ENCODE peak calls at places on chromosomes 13 and 19, in six cellular contexts. One of them, this sample, is unnamed.

GRCh38 chr13:97975851-97976550 is 22.5 kb downstream of the IPO5 start:
- DNase-seq in mammary epithelial cell: peak; percentile 83
- DNase-seq in CD4-positive, alpha-beta memory T cell: no peak
- DNase-seq in heart right ventricle: peak; percentile 88
- DNase-seq in CD8-positive, alpha-beta T cell: peak; percentile 88
- DNase-seq in heart left ventricle: peak; percentile 96
- DNase-seq in this sample: peak; percentile 89

GRCh38 chr13:33191425-33192221 is 93.9 kb downstream of the STARD13 start:
- DNase-seq in heart right ventricle: no peak
- DNase-seq in heart left ventricle: no peak
- DNase-seq in CD8-positive, alpha-beta T cell: no peak
- DNase-seq in mammary epithelial cell: no peak
- DNase-seq in CD4-positive, alpha-beta memory T cell: no peak
- DNase-seq in this sample: no peak

GRCh38 chr19:37594982-37595382 is 306 bp downstream of the ZNF540 start:
- DNase-seq in heart left ventricle: peak; percentile 76
- DNase-seq in CD8-positive, alpha-beta T cell: peak; percentile 48
- DNase-seq in heart right ventricle: peak; percentile 73
- DNase-seq in mammary epithelial cell: no peak
- DNase-seq in CD4-positive, alpha-beta memory T cell: no peak
- DNase-seq in this sample: peak; percentile 63

GRCh38 chr19:29660835-29661234 is 4.4 kb upstream of the PLEKHF1 start:
- DNase-seq in mammary epithelial cell: no peak
- DNase-seq in heart left ventricle: no peak
- DNase-seq in CD4-positive, alpha-beta memory T cell: no peak
- DNase-seq in heart right ventricle: no peak
- DNase-seq in CD8-positive, alpha-beta T cell: no peak
- DNase-seq in this sample: no peak

GRCh38 chr13:46866150-46866549 is 30.7 kb downstream of the HTR2A start:
- DNase-seq in CD4-positive, alpha-beta memory T cell: no peak
- DNase-seq in heart left ventricle: peak; percentile 36
- DNase-seq in heart right ventricle: no peak
- DNase-seq in CD8-positive, alpha-beta T cell: no peak
- DNase-seq in mammary epithelial cell: peak; percentile 57
- DNase-seq in this sample: no peak

GRCh38 chr19:54023191-54023590 is 31.8 kb downstream of the CACNG6 start:
- DNase-seq in heart left ventricle: no peak
- DNase-seq in CD4-positive, alpha-beta memory T cell: no peak
- DNase-seq in mammary epithelial cell: no peak
- DNase-seq in CD8-positive, alpha-beta T cell: no peak
- DNase-seq in heart right ventricle: no peak
- DNase-seq in this sample: no peak

GRCh38 chr19:6925801-6926751 is 38.7 kb downstream of the ADGRE1 start:
- DNase-seq in heart left ventricle: no peak
- DNase-seq in CD8-positive, alpha-beta T cell: no peak
- DNase-seq in heart right ventricle: no peak
- DNase-seq in CD4-positive, alpha-beta memory T cell: peak; percentile 22
- DNase-seq in mammary epithelial cell: peak; percentile 6
- DNase-seq in this sample: no peak

GRCh38 chr13:99329477-99329876 is 22.3 kb upstream of the GPR183 start:
- DNase-seq in CD8-positive, alpha-beta T cell: no peak
- DNase-seq in mammary epithelial cell: no peak
- DNase-seq in heart left ventricle: no peak
- DNase-seq in heart right ventricle: no peak
- DNase-seq in CD4-positive, alpha-beta memory T cell: no peak
- DNase-seq in this sample: no peak

GRCh38 chr13:20826810-20827560 is 53.2 kb upstream of the EEF1AKMT1 start:
- DNase-seq in heart right ventricle: no peak
- DNase-seq in CD8-positive, alpha-beta T cell: no peak
- DNase-seq in heart left ventricle: no peak
- DNase-seq in mammary epithelial cell: peak; percentile 2
- DNase-seq in CD4-positive, alpha-beta memory T cell: no peak
- DNase-seq in this sample: no peak

GRCh38 chr13:48251616-48252081 is 18.6 kb downstream of the ITM2B start:
- DNase-seq in heart left ventricle: no peak
- DNase-seq in mammary epithelial cell: no peak
- DNase-seq in heart right ventricle: no peak
- DNase-seq in CD4-positive, alpha-beta memory T cell: no peak
- DNase-seq in CD8-positive, alpha-beta T cell: no peak
- DNase-seq in this sample: no peak

GRCh38 chr13:78160793-78161192 is 242.2 kb upstream of the EDNRB start:
- DNase-seq in heart left ventricle: no peak
- DNase-seq in CD8-positive, alpha-beta T cell: no peak
- DNase-seq in mammary epithelial cell: peak; percentile 24
- DNase-seq in CD4-positive, alpha-beta memory T cell: no peak
- DNase-seq in heart right ventricle: no peak
- DNase-seq in this sample: no peak

GRCh38 chr13:30668305-30668704 is 50.6 kb downstream of the USPL1 start:
- DNase-seq in heart right ventricle: no peak
- DNase-seq in heart left ventricle: no peak
- DNase-seq in mammary epithelial cell: no peak
- DNase-seq in CD4-positive, alpha-beta memory T cell: no peak
- DNase-seq in CD8-positive, alpha-beta T cell: no peak
- DNase-seq in this sample: no peak

GRCh38 chr13:79392882-79393563 is 13.0 kb downstream of the RBM26 start:
- DNase-seq in heart left ventricle: no peak
- DNase-seq in heart right ventricle: no peak
- DNase-seq in CD8-positive, alpha-beta T cell: no peak
- DNase-seq in CD4-positive, alpha-beta memory T cell: peak; percentile 53
- DNase-seq in mammary epithelial cell: peak; percentile 91
- DNase-seq in this sample: no peak

GRCh38 chr19:52099497-52100138 is 4.1 kb upstream of the ZNF841 start:
- DNase-seq in heart left ventricle: no peak
- DNase-seq in CD8-positive, alpha-beta T cell: no peak
- DNase-seq in CD4-positive, alpha-beta memory T cell: no peak
- DNase-seq in heart right ventricle: no peak
- DNase-seq in mammary epithelial cell: peak; percentile 44
- DNase-seq in this sample: no peak

GRCh38 chr13:27125357-27126282 is 46.0 kb downstream of the USP12 start:
- DNase-seq in CD8-positive, alpha-beta T cell: no peak
- DNase-seq in mammary epithelial cell: peak; percentile 35
- DNase-seq in heart right ventricle: no peak
- DNase-seq in heart left ventricle: no peak
- DNase-seq in CD4-positive, alpha-beta memory T cell: no peak
- DNase-seq in this sample: no peak

GRCh38 chr19:3346677-3347353 is 19.6 kb upstream of the NFIC start:
- DNase-seq in CD4-positive, alpha-beta memory T cell: no peak
- DNase-seq in mammary epithelial cell: no peak
- DNase-seq in CD8-positive, alpha-beta T cell: no peak
- DNase-seq in heart right ventricle: peak; percentile 69
- DNase-seq in heart left ventricle: peak; percentile 83
- DNase-seq in this sample: peak; percentile 70

GRCh38 chr13:100490692-100491091 is 97.9 kb downstream of the GGACT start:
- DNase-seq in heart right ventricle: no peak
- DNase-seq in CD4-positive, alpha-beta memory T cell: no peak
- DNase-seq in CD8-positive, alpha-beta T cell: no peak
- DNase-seq in heart left ventricle: no peak
- DNase-seq in mammary epithelial cell: no peak
- DNase-seq in this sample: no peak

GRCh38 chr13:98044301-98044700 is 90.8 kb downstream of the IPO5 start:
- DNase-seq in heart right ventricle: no peak
- DNase-seq in CD4-positive, alpha-beta memory T cell: no peak
- DNase-seq in heart left ventricle: no peak
- DNase-seq in CD8-positive, alpha-beta T cell: no peak
- DNase-seq in mammary epithelial cell: peak; percentile 78
- DNase-seq in this sample: no peak

GRCh38 chr13:40251343-40252032 is 415.0 kb downstream of the FOXO1 start:
- DNase-seq in heart left ventricle: no peak
- DNase-seq in heart right ventricle: no peak
- DNase-seq in CD8-positive, alpha-beta T cell: no peak
- DNase-seq in mammary epithelial cell: peak; percentile 60
- DNase-seq in CD4-positive, alpha-beta memory T cell: no peak
- DNase-seq in this sample: no peak

GRCh38 chr13:70385852-70386251 is 277.6 kb upstream of the KLHL1 start:
- DNase-seq in CD8-positive, alpha-beta T cell: no peak
- DNase-seq in CD4-positive, alpha-beta memory T cell: no peak
- DNase-seq in mammary epithelial cell: no peak
- DNase-seq in heart left ventricle: no peak
- DNase-seq in heart right ventricle: no peak
- DNase-seq in this sample: no peak

GRCh38 chr13:99808786-99809185 is 162.8 kb downstream of the ZIC5 start:
- DNase-seq in heart right ventricle: no peak
- DNase-seq in CD4-positive, alpha-beta memory T cell: no peak
- DNase-seq in mammary epithelial cell: no peak
- DNase-seq in heart left ventricle: no peak
- DNase-seq in CD8-positive, alpha-beta T cell: no peak
- DNase-seq in this sample: no peak

GRCh38 chr19:6059396-6059947 is 50.8 kb downstream of the RFX2 start:
- DNase-seq in mammary epithelial cell: no peak
- DNase-seq in heart right ventricle: no peak
- DNase-seq in heart left ventricle: no peak
- DNase-seq in CD8-positive, alpha-beta T cell: no peak
- DNase-seq in CD4-positive, alpha-beta memory T cell: no peak
- DNase-seq in this sample: no peak

GRCh38 chr13:26562538-26562890 is 5.0 kb downstream of the WASF3 start:
- DNase-seq in mammary epithelial cell: no peak
- DNase-seq in CD8-positive, alpha-beta T cell: no peak
- DNase-seq in heart left ventricle: no peak
- DNase-seq in CD4-positive, alpha-beta memory T cell: no peak
- DNase-seq in heart right ventricle: no peak
- DNase-seq in this sample: no peak

GRCh38 chr19:50494186-50495019 is 16.6 kb downstream of the JOSD2 start:
- DNase-seq in heart left ventricle: peak; percentile 41
- DNase-seq in CD8-positive, alpha-beta T cell: no peak
- DNase-seq in mammary epithelial cell: no peak
- DNase-seq in heart right ventricle: no peak
- DNase-seq in CD4-positive, alpha-beta memory T cell: no peak
- DNase-seq in this sample: peak; percentile 3

GRCh38 chr13:40352807-40353562 is 313.5 kb downstream of the FOXO1 start:
- DNase-seq in heart right ventricle: no peak
- DNase-seq in CD8-positive, alpha-beta T cell: no peak
- DNase-seq in CD4-positive, alpha-beta memory T cell: no peak
- DNase-seq in heart left ventricle: peak; percentile 43
- DNase-seq in mammary epithelial cell: no peak
- DNase-seq in this sample: no peak

GRCh38 chr19:35832054-35832453 is 19.4 kb upstream of the PRODH2 start:
- DNase-seq in heart right ventricle: no peak
- DNase-seq in mammary epithelial cell: no peak
- DNase-seq in CD8-positive, alpha-beta T cell: no peak
- DNase-seq in CD4-positive, alpha-beta memory T cell: no peak
- DNase-seq in heart left ventricle: no peak
- DNase-seq in this sample: no peak

GRCh38 chr13:46386996-46387851 is at the start of gene RUBCNL:
- DNase-seq in CD4-positive, alpha-beta memory T cell: peak; percentile 6
- DNase-seq in heart left ventricle: peak; percentile 49
- DNase-seq in heart right ventricle: no peak
- DNase-seq in mammary epithelial cell: peak; percentile 85
- DNase-seq in CD8-positive, alpha-beta T cell: no peak
- DNase-seq in this sample: peak; percentile 58

GRCh38 chr13:73849292-73849691 is 284.9 kb downstream of the KLF12 start:
- DNase-seq in mammary epithelial cell: no peak
- DNase-seq in CD4-positive, alpha-beta memory T cell: no peak
- DNase-seq in CD8-positive, alpha-beta T cell: no peak
- DNase-seq in heart left ventricle: no peak
- DNase-seq in heart right ventricle: no peak
- DNase-seq in this sample: no peak

GRCh38 chr19:3366761-3367571 is 583 bp downstream of the NFIC start:
- DNase-seq in heart left ventricle: peak; percentile 78
- DNase-seq in CD8-positive, alpha-beta T cell: no peak
- DNase-seq in mammary epithelial cell: peak; percentile 18
- DNase-seq in CD4-positive, alpha-beta memory T cell: no peak
- DNase-seq in heart right ventricle: peak; percentile 58
- DNase-seq in this sample: no peak

GRCh38 chr19:57771417-57771816 is 1.9 kb downstream of the ZNF586 start:
- DNase-seq in heart right ventricle: no peak
- DNase-seq in CD4-positive, alpha-beta memory T cell: no peak
- DNase-seq in CD8-positive, alpha-beta T cell: no peak
- DNase-seq in mammary epithelial cell: no peak
- DNase-seq in heart left ventricle: no peak
- DNase-seq in this sample: no peak
- H3K4me3 ChIP-seq in heart right ventricle: no peak overlapping the region
- H3K4me3 ChIP-seq in CD4-positive, alpha-beta memory T cell: peak overlapping the region; percentile 28
- H3K4me3 ChIP-seq in CD8-positive, alpha-beta T cell: no peak overlapping the region
- H3K4me3 ChIP-seq in mammary epithelial cell: no peak overlapping the region
- H3K4me3 ChIP-seq in heart left ventricle: no peak overlapping the region
- H3K4me3 ChIP-seq in this sample: no peak overlapping the region

GRCh38 chr19:47153266-47153665 is 22.6 kb downstream of the SAE1 start:
- DNase-seq in heart left ventricle: no peak
- DNase-seq in CD8-positive, alpha-beta T cell: no peak
- DNase-seq in heart right ventricle: no peak
- DNase-seq in mammary epithelial cell: peak; percentile 31
- DNase-seq in CD4-positive, alpha-beta memory T cell: no peak
- DNase-seq in this sample: no peak

GRCh38 chr19:47151627-47152026 is 21.0 kb downstream of the SAE1 start:
- DNase-seq in CD8-positive, alpha-beta T cell: no peak
- DNase-seq in heart left ventricle: no peak
- DNase-seq in mammary epithelial cell: no peak
- DNase-seq in CD4-positive, alpha-beta memory T cell: no peak
- DNase-seq in heart right ventricle: no peak
- DNase-seq in this sample: no peak

GRCh38 chr19:47155141-47155540 is 24.5 kb downstream of the SAE1 start:
- DNase-seq in mammary epithelial cell: no peak
- DNase-seq in CD4-positive, alpha-beta memory T cell: no peak
- DNase-seq in heart right ventricle: no peak
- DNase-seq in CD8-positive, alpha-beta T cell: no peak
- DNase-seq in heart left ventricle: peak; percentile 52
- DNase-seq in this sample: no peak

GRCh38 chr19:47152205-47152604 is 21.6 kb downstream of the SAE1 start:
- DNase-seq in heart left ventricle: no peak
- DNase-seq in mammary epithelial cell: no peak
- DNase-seq in heart right ventricle: no peak
- DNase-seq in CD4-positive, alpha-beta memory T cell: no peak
- DNase-seq in CD8-positive, alpha-beta T cell: no peak
- DNase-seq in this sample: no peak

DNA sequence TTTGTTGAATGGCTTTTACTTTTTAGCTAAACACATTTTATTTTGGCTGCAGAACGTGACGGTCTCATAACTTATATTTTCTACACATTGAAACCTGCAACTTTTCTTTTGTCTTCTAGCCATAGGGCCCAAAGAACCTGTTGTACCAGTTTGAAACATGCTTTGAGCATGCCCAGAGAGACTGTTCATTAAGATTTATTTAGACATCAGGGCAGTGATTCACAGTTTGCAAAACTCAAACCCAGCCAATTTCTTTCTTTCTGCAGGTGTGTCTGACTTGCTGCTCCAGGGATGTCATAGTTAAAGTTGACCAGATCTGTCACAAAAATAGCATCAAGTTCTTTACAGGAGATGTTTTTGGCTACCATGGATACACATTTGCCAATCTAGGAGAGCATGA is 22.0 kb downstream of the SAE1 start:
- DNase-seq in heart right ventricle: no peak
- DNase-seq in CD8-positive, alpha-beta T cell: no peak
- DNase-seq in mammary epithelial cell: peak; percentile 89
- DNase-seq in heart left ventricle: no peak
- DNase-seq in CD4-positive, alpha-beta memory T cell: no peak
- DNase-seq in this sample: no peak
- H3K27me3 ChIP-seq in heart right ventricle: no peaks in the 10 kb centered on the region
- H3K27me3 ChIP-seq in CD8-positive, alpha-beta T cell: no peaks in the 10 kb centered on the region
- H3K27me3 ChIP-seq in mammary epithelial cell: no peaks in the 10 kb centered on the region
- H3K27me3 ChIP-seq in heart left ventricle: no peaks in the 10 kb centered on the region
- H3K27me3 ChIP-seq in CD4-positive, alpha-beta memory T cell: no peaks in the 10 kb centered on the region
- H3K27me3 ChIP-seq in this sample: no peaks in the 10 kb centered on the region

GRCh38 chr19:1412323-1412923 is 5.0 kb downstream of the DAZAP1 start:
- DNase-seq in mammary epithelial cell: no peak
- DNase-seq in heart left ventricle: peak; percentile 34
- DNase-seq in heart right ventricle: no peak
- DNase-seq in CD4-positive, alpha-beta memory T cell: no peak
- DNase-seq in CD8-positive, alpha-beta T cell: no peak
- DNase-seq in this sample: no peak
- H3K27ac ChIP-seq in mammary epithelial cell: no peak overlapping the region
- H3K27ac ChIP-seq in heart left ventricle: peak overlapping the region; percentile 97
- H3K27ac ChIP-seq in heart right ventricle: peak overlapping the region; percentile 79
- H3K27ac ChIP-seq in CD4-positive, alpha-beta memory T cell: peak overlapping the region; percentile 88
- H3K27ac ChIP-seq in CD8-positive, alpha-beta T cell: peak overlapping the region; percentile 23
- H3K27ac ChIP-seq in this sample: peak overlapping the region; percentile 95

GRCh38 chr13:113404723-113405471 is 41.0 kb upstream of the GRTP1 start:
- DNase-seq in mammary epithelial cell: no peak
- DNase-seq in heart left ventricle: no peak
- DNase-seq in heart right ventricle: no peak
- DNase-seq in CD4-positive, alpha-beta memory T cell: no peak
- DNase-seq in CD8-positive, alpha-beta T cell: no peak
- DNase-seq in this sample: no peak
- H3K4me3 ChIP-seq in mammary epithelial cell: no peak overlapping the region
- H3K4me3 ChIP-seq in heart left ventricle: no peak overlapping the region
- H3K4me3 ChIP-seq in heart right ventricle: no peak overlapping the region
- H3K4me3 ChIP-seq in CD4-positive, alpha-beta memory T cell: no peak overlapping the region
- H3K4me3 ChIP-seq in CD8-positive, alpha-beta T cell: no peak overlapping the region
- H3K4me3 ChIP-seq in this sample: no peak overlapping the region